ENCODE peak calls at places on chromosomes 12 and 14, in five cellular contexts. A is Peyer's patch, V is cerebellum, T is lower leg skin, E is hepatocyte. B is an unnamed sample.

GRCh38 chr12:53049582-53050318 is at the start of gene TNS2:
- DNase-seq in A (peak; percentile 85), V (no peak), T (peak; percentile 85), E (peak; percentile 75), B (peak; percentile 95)

GRCh38 chr14:20855652-20856291 is 35.4 kb upstream of the RNASE3 start:
- DNase-seq in A (no peak), V (peak; percentile 15), T (peak; percentile 45), E (peak; percentile 89), B (peak; percentile 75)

GRCh38 chr12:6375269-6376078 is at the start of gene SCNN1A:
- DNase-seq in A (peak; percentile 82), V (peak; percentile 55), T (no peak), E (peak; percentile 72), B (no peak)

GRCh38 chr12:94614288-94614721 is 36.1 kb downstream of the TMCC3 start:
- DNase-seq in A (no peak), V (no peak), T (no peak), E (no peak), B (no peak)

GRCh38 chr12:88111074-88111652 is 30.7 kb downstream of the CEP290 start:
- DNase-seq in A (no peak), V (peak; percentile 32), T (no peak), E (peak; percentile 44), B (no peak)

GRCh38 chr14:75995372-75996041 is 9.9 kb downstream of the IFT43 start:
- DNase-seq in A (no peak), V (no peak), T (no peak), E (no peak), B (peak; percentile 86)

GRCh38 chr12:62692884-62693283 is 226.3 kb downstream of the MON2 start:
- DNase-seq in A (no peak), V (no peak), T (no peak), E (no peak), B (no peak)

GRCh38 chr12:29207120-29207519 is 58.0 kb downstream of the FAR2 start:
- DNase-seq in A (no peak), V (no peak), T (no peak), E (no peak), B (no peak)

GRCh38 chr14:70934502-70935134 is 27.4 kb downstream of the PCNX1 start:
- DNase-seq in A (no peak), V (no peak), T (no peak), E (peak; percentile 38), B (no peak)

GRCh38 chr14:22375321-22375930 is 213.6 kb downstream of the DAD1 start:
- DNase-seq in A (no peak), V (no peak), T (no peak), E (peak; percentile 71), B (no peak)

GRCh38 chr12:116528067-116528466 is 31.1 kb upstream of the MAP1LC3B2 start:
- DNase-seq in A (no peak), V (no peak), T (no peak), E (no peak), B (no peak)

GRCh38 chr14:80212025-80212402 is 710 bp upstream of the DIO2 start:
- DNase-seq in A (no peak), V (no peak), T (no peak), E (peak; percentile 49), B (no peak)

GRCh38 chr14:101721111-101721510 is 40.4 kb upstream of the PPP2R5C start:
- DNase-seq in A (no peak), V (no peak), T (peak; percentile 6), E (no peak), B (peak; percentile 23)

GRCh38 chr12:100715976-100716657 is 78.5 kb upstream of the ANO4 start:
- DNase-seq in A (no peak), V (no peak), T (no peak), E (no peak), B (no peak)

GRCh38 chr12:101763246-101763931 is 24.1 kb upstream of the SYCP3 start:
- DNase-seq in A (no peak), V (no peak), T (no peak), E (no peak), B (no peak)

GRCh38 chr14:100539766-100540140 is 47.5 kb downstream of the BEGAIN start:
- DNase-seq in A (no peak), V (no peak), T (no peak), E (no peak), B (no peak)

GRCh38 chr14:33596211-33597080 is 354.4 kb downstream of the EGLN3 start:
- DNase-seq in A (no peak), V (peak; percentile 49), T (no peak), E (no peak), B (no peak)

GRCh38 chr12:2616763-2617162 is 178.0 kb upstream of the FKBP4 start:
- DNase-seq in A (no peak), V (no peak), T (no peak), E (no peak), B (no peak)

GRCh38 chr14:95891742-95892141 is 15.1 kb downstream of the TUNAR start:
- DNase-seq in A (no peak), V (no peak), T (no peak), E (no peak), B (no peak)

GRCh38 chr12:11838403-11838802 is 188.9 kb downstream of the ETV6 start:
- DNase-seq in A (no peak), V (no peak), T (no peak), E (no peak), B (no peak)

GRCh38 chr12:23684121-23684520 is 265.3 kb downstream of the SOX5 start:
- DNase-seq in A (no peak), V (no peak), T (no peak), E (no peak), B (no peak)

GRCh38 chr14:100681111-100681510 is 45.6 kb upstream of the DLK1 start:
- DNase-seq in A (no peak), V (no peak), T (no peak), E (no peak), B (no peak)

GRCh38 chr12:58931518-58931917 is 11.2 kb upstream of the LRIG3 start:
- DNase-seq in A (no peak), V (no peak), T (no peak), E (no peak), B (no peak)

GRCh38 chr14:54529811-54530210 is 20.1 kb downstream of the CGRRF1 start:
- DNase-seq in A (no peak), V (no peak), T (no peak), E (no peak), B (no peak)

GRCh38 chr14:92728781-92729364 is 19.6 kb downstream of the LGMN start:
- DNase-seq in A (no peak), V (peak; percentile 43), T (peak; percentile 35), E (no peak), B (no peak)